ENCODE peak calls at places on chromosome X, in seven cellular contexts. Y, A, F, M, X, B and Q are unnamed samples.
A peak's percentile ranks its signal among the peaks of the same experiment; 100 is the strongest.

GRCh38 chrX:150899191-150899757 is 806 bp upstream of the CD99L2 start:
- DNase-seq in Y (no peak), A (peak; percentile 8), F (peak; percentile 1), M (peak; percentile 56), X (no peak), B (peak; percentile 23), Q (peak; percentile 20)

GRCh38 chrX:106927700-106928099 is 7.5 kb downstream of the CLDN2 start:
- DNase-seq in Y (no peak), A (no peak), F (no peak), M (no peak), X (no peak), B (no peak), Q (no peak)

GRCh38 chrX:134990475-134991473 is at the start of gene SMIM10:
- DNase-seq in Y (no peak), A (peak; percentile 7), F (no peak), M (peak; percentile 68), X (peak; percentile 48), B (peak; percentile 76), Q (peak; percentile 15)

GRCh38 chrX:153672531-153673397 is 849 bp downstream of the PNCK start:
- DNase-seq in Y (no peak), A (no peak), F (no peak), M (peak; percentile 73), X (no peak), B (no peak), Q (no peak)

GRCh38 chrX:38929966-38930421 is 128.7 kb downstream of the MID1IP1 start:
- DNase-seq in Y (no peak), A (no peak), F (no peak), M (peak; percentile 1), X (no peak), B (peak; percentile 86), Q (no peak)

GRCh38 chrX:69995400-69996101 is 54.2 kb downstream of the AWAT2 start:
- DNase-seq in Y (no peak), A (no peak), F (no peak), M (no peak), X (no peak), B (no peak), Q (no peak)

GRCh38 chrX:24023972-24024664 is 2.9 kb downstream of the KLHL15 start:
- DNase-seq in Y (no peak), A (no peak), F (no peak), M (peak; percentile 9), X (no peak), B (no peak), Q (peak; percentile 4)

GRCh38 chrX:129530410-129530809 is 7.1 kb upstream of the SMARCA1 start:
- DNase-seq in Y (no peak), A (no peak), F (no peak), M (no peak), X (no peak), B (no peak), Q (no peak)

GRCh38 chrX:13000311-13000811 is 25.5 kb downstream of the TMSB4X start:
- DNase-seq in Y (no peak), A (no peak), F (peak; percentile 26), M (no peak), X (no peak), B (no peak), Q (no peak)

GRCh38 chrX:68504237-68504636 is 5.4 kb downstream of the YIPF6 start:
- DNase-seq in Y (no peak), A (peak; percentile 14), F (no peak), M (no peak), X (no peak), B (peak; percentile 10), Q (no peak)

GRCh38 chrX:124534530-124534929 is 188.2 kb downstream of the SH2D1A start:
- DNase-seq in Y (no peak), A (no peak), F (no peak), M (no peak), X (no peak), B (no peak), Q (no peak)

GRCh38 chrX:103464071-103464773 is 55.1 kb downstream of the RAB40A start:
- DNase-seq in Y (no peak), A (no peak), F (no peak), M (peak; percentile 63), X (peak; percentile 46), B (peak; percentile 44), Q (peak; percentile 28)

GRCh38 chrX:44580466-44580865 is 37.8 kb upstream of the FUNDC1 start:
- DNase-seq in Y (no peak), A (no peak), F (no peak), M (no peak), X (peak; percentile 14), B (peak; percentile 7), Q (no peak)

GRCh38 chrX:69133561-69134542 is 31.4 kb downstream of the PJA1 start:
- DNase-seq in Y (no peak), A (no peak), F (no peak), M (peak; percentile 90), X (no peak), B (peak; percentile 22), Q (peak; percentile 54)

GRCh38 chrX:51860679-51861078 is 32.7 kb upstream of the MAGED1 start:
- DNase-seq in Y (peak; percentile 4), A (no peak), F (no peak), M (peak; percentile 53), X (no peak), B (peak; percentile 5), Q (peak; percentile 29)

GRCh38 chrX:150352581-150352980 is 10.5 kb upstream of the MAMLD1 start:
- DNase-seq in Y (no peak), A (no peak), F (no peak), M (peak; percentile 28), X (no peak), B (no peak), Q (no peak)

GRCh38 chrX:110061138-110061537 is 58.2 kb downstream of the TMEM164 start:
- DNase-seq in Y (no peak), A (no peak), F (no peak), M (no peak), X (no peak), B (no peak), Q (no peak)

GRCh38 chrX:131979116-131979515 is 44.0 kb upstream of the STK26 start:
- DNase-seq in Y (no peak), A (no peak), F (no peak), M (no peak), X (no peak), B (no peak), Q (no peak)

GRCh38 chrX:153507484-153508178 is 9.8 kb upstream of the ATP2B3 start:
- DNase-seq in Y (no peak), A (peak; percentile 75), F (peak; percentile 76), M (peak; percentile 86), X (peak; percentile 46), B (peak; percentile 48), Q (peak; percentile 82)

GRCh38 chrX:115089419-115089818 is 72.0 kb upstream of the IL13RA2 start:
- DNase-seq in Y (no peak), A (no peak), F (no peak), M (no peak), X (no peak), B (no peak), Q (no peak)

GRCh38 chrX:63434665-63435064 is 83.5 kb upstream of the SPIN4 start:
- DNase-seq in Y (peak; percentile 33), A (no peak), F (no peak), M (peak; percentile 20), X (no peak), B (no peak), Q (no peak)

GRCh38 chrX:132452911-132453550 is 35.8 kb downstream of the MBNL3 start:
- DNase-seq in Y (no peak), A (no peak), F (no peak), M (no peak), X (no peak), B (no peak), Q (no peak)

GRCh38 chrX:123422875-123423274 is 238.8 kb downstream of the GRIA3 start:
- DNase-seq in Y (no peak), A (no peak), F (no peak), M (peak; percentile 31), X (peak; percentile 36), B (peak; percentile 37), Q (no peak)

GRCh38 chrX:3076416-3076991 is 35.2 kb downstream of the ARSF start:
- DNase-seq in Y (no peak), A (no peak), F (no peak), M (no peak), X (no peak), B (no peak), Q (no peak)

GRCh38 chrX:139559383-139560042 is 29.0 kb downstream of the F9 start:
- DNase-seq in Y (peak; percentile 25), A (no peak), F (no peak), M (peak; percentile 77), X (peak; percentile 47), B (no peak), Q (no peak)

GRCh38 chrX:79096339-79096638 is 48.2 kb upstream of the GPR174 start:
- DNase-seq in Y (no peak), A (no peak), F (no peak), M (no peak), X (no peak), B (no peak), Q (no peak)

GRCh38 chrX:121011254-121011653 is 25.7 kb upstream of the CT47A1 start:
- DNase-seq in Y (no peak), A (no peak), F (no peak), M (no peak), X (no peak), B (no peak), Q (no peak)

GRCh38 chrX:107766470-107767140 is 9.0 kb downstream of the TSC22D3 start:
- DNase-seq in Y (no peak), A (no peak), F (no peak), M (peak; percentile 19), X (peak; percentile 29), B (peak; percentile 33), Q (no peak)

GRCh38 chrX:123339201-123339905 is 155.3 kb downstream of the GRIA3 start:
- DNase-seq in Y (no peak), A (no peak), F (no peak), M (no peak), X (peak; percentile 16), B (peak; percentile 51), Q (no peak)

GRCh38 chrX:9052081-9052480 is 18.2 kb upstream of the FAM9B start:
- DNase-seq in Y (no peak), A (no peak), F (no peak), M (no peak), X (no peak), B (no peak), Q (no peak)

GRCh38 chrX:27987862-27988646 is 6.8 kb upstream of the DCAF8L1 start:
- DNase-seq in Y (no peak), A (no peak), F (no peak), M (peak; percentile 5), X (no peak), B (no peak), Q (no peak)